ENCODE peak calls at places on chromosomes 7 and 10, in ten cellular contexts. X is foreskin fibroblast, A is epithelial cell of esophagus, C is ovary, O is lower lobe of right lung, N is right lobe of liver, D is heart right ventricle, B is heart left ventricle, R is transverse colon, I is GM12865. Y is an unnamed sample.

GRCh38 chr10:75736889-75737610 is 305.6 kb downstream of the LRMDA start:
- DNase-seq in I (no peak), N (no peak), R (no peak), B (no peak), C (no peak), X (no peak), D (no peak), A (peak), O (no peak), Y (no peak)

GRCh38 chr7:121140790-121141189 is 152.3 kb downstream of the CPED1 start:
- DNase-seq in B (no peak), D (no peak), I (no peak), C (no peak), O (no peak), N (no peak), A (no peak), R (no peak), X (no peak), Y (peak)

GRCh38 chr7:12291870-12292269 is 80.8 kb downstream of the TMEM106B start:
- DNase-seq in X (no peak), R (no peak), N (no peak), C (no peak), A (peak), I (peak), D (no peak), O (no peak), B (no peak), Y (no peak)

GRCh38 chr10:77506517-77506916 is 131.1 kb downstream of the KCNMA1 start:
- DNase-seq in O (no peak), X (no peak), A (no peak), D (no peak), B (no peak), R (no peak), N (no peak), I (no peak), C (no peak), Y (no peak)

GRCh38 chr10:91576096-91576545 is 56.8 kb downstream of the PPP1R3C start:
- DNase-seq in A (peak), R (no peak), X (no peak), D (no peak), N (no peak), C (no peak), B (no peak), O (no peak), I (no peak), Y (no peak)

GRCh38 chr10:131083915-131084790 is 227.4 kb downstream of the TCERG1L start:
- DNase-seq in D (no peak), O (no peak), A (no peak), N (no peak), R (no peak), X (no peak), B (no peak), C (no peak), I (no peak), Y (no peak)

GRCh38 chr7:50362712-50363282 is 58.3 kb downstream of the IKZF1 start:
- DNase-seq in I (no peak), D (no peak), R (peak), O (no peak), C (no peak), X (no peak), A (no peak), N (no peak), B (no peak), Y (no peak)

GRCh38 chr10:24901686-24902399 is 50.6 kb downstream of the PRTFDC1 start:
- DNase-seq in D (peak), R (peak), N (peak), A (peak), X (peak), C (no peak), B (peak), I (peak), O (no peak), Y (peak)

GRCh38 chr10:68871105-68871711 is 29.9 kb upstream of the DDX50 start:
- DNase-seq in D (peak), X (peak), C (no peak), A (no peak), I (no peak), O (no peak), B (no peak), R (no peak), N (no peak), Y (peak)

GRCh38 chr7:151891182-151891581 is 14.3 kb upstream of the PRKAG2 start:
- DNase-seq in R (peak), N (no peak), D (peak), B (peak), O (no peak), X (no peak), C (no peak), I (no peak), A (no peak), Y (no peak)

GRCh38 chr10:130017631-130018022 is 53.6 kb upstream of the EBF3 start:
- DNase-seq in N (no peak), I (no peak), C (no peak), X (no peak), R (no peak), O (no peak), B (no peak), D (peak), A (no peak), Y (no peak)

GRCh38 chr7:132276252-132276651 is 300.0 kb downstream of the PLXNA4 start:
- DNase-seq in N (no peak), D (no peak), A (no peak), C (no peak), B (no peak), I (no peak), X (no peak), R (peak), O (no peak), Y (no peak)

GRCh38 chr7:2450198-2451107 is 25.7 kb downstream of the GRIFIN start:
- DNase-seq in R (no peak), I (no peak), O (no peak), B (no peak), C (no peak), N (no peak), D (no peak), X (no peak), A (no peak), Y (no peak)

GRCh38 chr10:3887885-3888476 is 103.0 kb upstream of the KLF6 start:
- DNase-seq in A (peak), I (peak), R (peak), D (peak), B (no peak), O (no peak), X (peak), C (no peak), N (peak), Y (peak)

GRCh38 chr7:32502656-32503189 is 7.4 kb downstream of the AVL9 start:
- DNase-seq in A (no peak), X (no peak), B (no peak), O (no peak), C (no peak), D (no peak), I (no peak), R (no peak), N (no peak), Y (no peak)

GRCh38 chr7:27112960-27113949 is 10.8 kb upstream of the HOXA2 start:
- DNase-seq in O (peak), C (no peak), B (no peak), X (no peak), D (no peak), R (peak), N (peak), I (no peak), A (peak), Y (peak)

GRCh38 chr7:71491331-71491730 is 359.4 kb downstream of the GALNT17 start:
- DNase-seq in A (no peak), X (no peak), R (no peak), I (no peak), C (no peak), D (no peak), O (no peak), B (no peak), N (no peak), Y (no peak)

GRCh38 chr7:87398441-87398840 is 53.0 kb downstream of the CROT start:
- DNase-seq in C (no peak), A (peak), D (no peak), X (peak), O (no peak), N (no peak), I (no peak), R (no peak), B (no peak), Y (peak)

GRCh38 chr7:87391020-87391701 is 45.7 kb downstream of the CROT start:
- DNase-seq in C (no peak), D (no peak), X (no peak), B (no peak), I (no peak), A (no peak), O (no peak), R (no peak), N (no peak), Y (no peak)

GRCh38 chr7:87395442-87396020 is 50.1 kb downstream of the CROT start:
- DNase-seq in X (no peak), D (no peak), C (no peak), I (no peak), O (no peak), N (no peak), B (no peak), R (no peak), A (no peak), Y (no peak)
- H3K4me3 ChIP-seq in X (no peak), D (no peak), C (no peak), I (no peak), O (no peak), N (no peak), B (no peak), R (no peak), A (no peak), Y (no peak)

GRCh38 chr7:6558837-6559236 is 7.6 kb upstream of the GRID2IP start:
- DNase-seq in X (no peak), R (peak), I (peak), C (no peak), A (peak), O (no peak), B (no peak), D (no peak), N (no peak), Y (peak)
- TF ChIP-seq CTCF in X (peak), R (no peak), I (peak), C (no peak), A (peak), O (no peak), B (no peak), D (peak), N (peak), Y (peak)

GRCh38 chr10:5433182-5433581 is 20.8 kb downstream of the NET1 start:
- DNase-seq in X (no peak), A (no peak), O (no peak), B (no peak), I (no peak), C (no peak), D (no peak), N (no peak), R (no peak), Y (no peak)

GRCh38 chr10:5424751-5425150 is 12.4 kb downstream of the NET1 start:
- DNase-seq in D (no peak), N (no peak), C (no peak), X (no peak), A (no peak), R (no peak), I (no peak), B (no peak), O (no peak), Y (no peak)

GRCh38 chr10:5423774-5424173 is 11.4 kb downstream of the NET1 start:
- DNase-seq in C (no peak), R (no peak), X (no peak), O (no peak), D (no peak), A (no peak), N (no peak), B (no peak), I (no peak), Y (peak)

DNA sequence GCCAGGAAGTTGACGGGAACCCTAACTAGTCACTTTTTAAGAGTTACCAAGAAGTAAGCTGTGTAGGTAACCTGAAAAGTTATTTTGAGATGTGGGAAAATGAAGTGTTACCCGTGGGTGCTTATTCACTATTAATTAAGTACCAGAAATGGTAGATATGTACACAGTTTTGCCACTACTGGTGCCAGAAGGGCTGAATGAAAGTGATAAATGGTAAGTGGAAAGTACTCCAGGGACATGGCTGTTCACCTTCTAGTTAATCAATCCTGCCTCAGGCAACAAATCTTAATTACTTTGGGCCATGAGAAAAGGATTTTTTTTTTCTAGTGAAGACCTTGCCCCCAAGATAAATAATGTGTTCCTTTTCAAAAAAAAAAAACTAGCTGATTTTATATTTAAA is 15.8 kb downstream of the NET1 start:
- DNase-seq in C (no peak), N (no peak), R (no peak), X (no peak), D (no peak), O (no peak), B (no peak), I (no peak), A (no peak), Y (no peak)
- H3K4me3 ChIP-seq in C (no peak), N (no peak), R (no peak), X (no peak), D (no peak), O (no peak), B (no peak), I (no peak), A (no peak), Y (no peak)

GRCh38 chr7:23418046-23418445 is 52.2 kb downstream of the IGF2BP3 start:
- DNase-seq in A (peak), B (no peak), X (peak), D (no peak), I (no peak), O (no peak), R (no peak), C (no peak), N (no peak), Y (peak)
- TF ChIP-seq CTCF in A (no peak), B (no peak), X (no peak), D (no peak), I (no peak), O (no peak), R (no peak), C (no peak), N (no peak), Y (no peak)

GRCh38 chr7:150402671-150403321 is 23.7 kb downstream of the ZNF775 start:
- DNase-seq in X (no peak), R (peak), B (no peak), A (no peak), D (no peak), O (no peak), C (peak), N (no peak), I (no peak), Y (no peak)
- H3K4me3 ChIP-seq in X (no peak), R (no peak), B (no peak), A (no peak), D (no peak), O (no peak), C (no peak), N (no peak), I (no peak), Y (no peak)

GRCh38 chr7:141231018-141231792 is 157.3 kb downstream of the TMEM178B start:
- DNase-seq in O (no peak), N (peak), C (no peak), A (peak), D (peak), I (peak), B (peak), X (no peak), R (no peak), Y (peak)
- TF ChIP-seq CTCF in O (no peak), N (peak), C (no peak), A (no peak), D (peak), I (peak), B (peak), X (no peak), R (no peak), Y (peak)

DNA sequence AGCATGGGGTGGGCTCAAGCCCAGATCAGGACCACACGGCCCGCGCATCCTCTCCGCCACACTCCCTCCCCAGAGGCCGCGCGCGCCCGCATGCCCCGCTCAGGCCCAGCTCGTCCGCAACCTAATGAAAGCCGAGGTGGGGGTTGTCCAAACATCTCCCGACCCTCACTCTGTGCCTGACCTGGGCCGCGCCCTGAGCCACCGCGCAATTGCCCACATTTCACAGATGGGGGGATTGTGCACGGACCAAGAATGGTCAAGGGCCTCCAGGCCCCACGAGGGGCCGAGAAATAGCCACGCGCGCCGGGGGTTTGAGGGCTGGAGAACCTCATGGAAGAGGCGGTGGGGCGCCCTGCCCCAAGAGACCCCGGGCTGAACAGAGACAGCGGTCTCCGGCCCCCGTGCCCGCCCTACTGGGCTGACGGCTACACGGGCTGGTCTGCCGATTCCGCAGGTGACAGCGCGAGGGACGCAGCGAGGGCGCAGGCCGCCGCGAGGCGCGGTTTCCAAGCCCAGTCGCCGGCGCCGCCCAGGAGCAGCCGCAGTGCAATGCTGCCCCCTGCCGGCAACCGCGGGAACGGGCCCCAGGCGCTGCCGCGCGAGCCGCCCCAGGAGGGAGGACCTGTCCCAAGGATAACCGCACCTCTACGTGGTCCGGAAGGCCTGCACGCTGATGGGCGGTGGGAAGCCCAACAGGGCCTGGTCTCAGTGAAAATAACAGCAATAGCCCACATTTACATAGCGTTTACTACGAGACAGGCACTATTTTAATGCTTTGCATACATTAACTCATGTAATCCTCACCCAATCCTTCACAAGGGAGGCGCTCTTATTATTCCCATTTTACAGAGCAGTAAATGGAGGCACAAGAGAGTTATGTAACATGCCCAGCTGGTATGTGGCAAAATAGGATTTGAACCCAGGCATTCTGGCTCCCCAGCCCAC is 10.5 kb upstream of the GRID1 start:
- DNase-seq in N (peak), B (peak), C (peak), R (peak), D (peak), I (peak), X (peak), A (peak), O (peak), Y (peak)
- H3K4me3 ChIP-seq in N (no peak), B (peak), C (no peak), R (peak), D (no peak), I (no peak), X (peak), A (no peak), O (peak), Y (peak)

GRCh38 chr7:137965942-137966624 is 35.8 kb downstream of the CREB3L2 start:
- DNase-seq in A (no peak), I (no peak), C (no peak), D (no peak), O (no peak), N (no peak), B (no peak), R (no peak), X (no peak), Y (no peak)
- TF ChIP-seq CTCF in A (no peak), I (no peak), C (no peak), D (no peak), O (no peak), N (no peak), B (no peak), R (no peak), X (peak), Y (peak)

Y was measured in fibroblast of the aortic adventitia.